ENCODE peak calls at places on chromosomes 11 and 22, in ten cellular contexts. C is activated effector memory CD4-positive, alpha-beta T cell treated with anti-CD3 and anti-CD28 coated beads, Interleukin-2, amount 50 U/mL, for 16 hours; W is SW480; O is amygdala; V is retinal pigment epithelial cell; Q is stimulated activated CD8-positive, alpha-beta memory T cell treated with anti-CD3 and anti-CD28 coated beads, Interleukin-4, amount 100 ng/mL, for 4 hours; U is substantia nigra; B is RCC 7860; S is NCI-H2081; Y is thoracic aorta. N is an unnamed sample.

GRCh38 chr11:37748641-37749040 is 1150.6 kb upstream of the RAG2 start:
- DNase-seq in B (no peak), C (no peak), U (no peak), V (no peak), W (no peak), S (no peak), Y (no peak), O (no peak), Q (no peak), N (no peak)

GRCh38 chr22:20245577-20246367 is 22.3 kb downstream of the RTN4R start:
- DNase-seq in V (no peak), B (peak), C (no peak), S (no peak), U (no peak), W (no peak), Y (no peak), Q (no peak), O (no peak), N (no peak)

GRCh38 chr11:122037911-122038310 is 78.1 kb downstream of the BLID start:
- DNase-seq in U (no peak), Q (no peak), Y (no peak), W (no peak), S (no peak), C (no peak), V (no peak), O (no peak), B (no peak), N (no peak)

GRCh38 chr11:112783945-112784322 is 177.3 kb upstream of the NCAM1 start:
- DNase-seq in V (no peak), S (no peak), Y (no peak), U (no peak), C (no peak), B (no peak), O (no peak), Q (no peak), W (no peak), N (no peak)

GRCh38 chr11:75389276-75389605 is 10.1 kb upstream of the RPS3 start:
- DNase-seq in C (no peak), O (no peak), S (no peak), V (no peak), B (no peak), Q (no peak), W (no peak), U (no peak), Y (no peak), N (no peak)

GRCh38 chr11:6483015-6483414 is 1.7 kb downstream of the TIMM10B start:
- DNase-seq in Y (no peak), U (no peak), B (no peak), C (no peak), V (no peak), Q (no peak), O (no peak), W (no peak), S (no peak), N (no peak)

GRCh38 chr22:19178065-19178658 is 374 bp downstream of the SLC25A1 start:
- DNase-seq in Q (no peak), S (peak), U (no peak), Y (no peak), O (peak), C (peak), W (no peak), B (no peak), V (no peak), N (no peak)

GRCh38 chr11:32148824-32149223 is 58.0 kb downstream of the RCN1 start:
- DNase-seq in V (no peak), Q (no peak), W (no peak), U (no peak), C (no peak), Y (no peak), B (peak), O (no peak), S (no peak), N (no peak)